ENCODE peak calls at places on chromosomes 2 and 18, in four cellular contexts. P is bronchial epithelial cell, U is foreskin fibroblast, A is HFFc6. D is an unnamed sample.

GRCh38 chr2:44753552-44754285 is 187.8 kb upstream of the SIX3 start:
- DNase-seq in A (no peak), U (no peak), P (no peak), D (no peak)

GRCh38 chr2:24886640-24887324 is 33.3 kb downstream of the ADCY3 start:
- DNase-seq in U (no peak), A (peak; percentile 70), P (no peak), D (no peak)

GRCh38 chr2:146229513-146230155 is 1615.2 kb upstream of the ACVR2A start:
- DNase-seq in P (no peak), U (no peak), A (no peak), D (no peak)

GRCh38 chr2:47249427-47249826 is 94.3 kb upstream of the STPG4 start:
- DNase-seq in P (no peak), A (peak; percentile 31), U (no peak), D (no peak)

GRCh38 chr2:190119257-190119656 is 56.7 kb upstream of the MSTN start:
- DNase-seq in U (no peak), P (no peak), A (no peak), D (no peak)

GRCh38 chr2:205571300-205571858 is 110.9 kb upstream of the NRP2 start:
- DNase-seq in A (no peak), P (no peak), U (no peak), D (no peak)

GRCh38 chr2:29260151-29260772 is 145.0 kb downstream of the CLIP4 start:
- DNase-seq in U (peak; percentile 35), A (peak; percentile 19), P (peak; percentile 52), D (no peak)

GRCh38 chr2:218015831-218016521 is 13.2 kb upstream of the TNS1 start:
- DNase-seq in A (no peak), U (no peak), P (no peak), D (no peak)

GRCh38 chr18:13587477-13587876 is 138.9 kb downstream of the FAM210A start:
- DNase-seq in U (no peak), A (no peak), P (no peak), D (no peak)

GRCh38 chr2:212124597-212124996 is 414.0 kb downstream of the ERBB4 start:
- DNase-seq in A (no peak), P (no peak), U (no peak), D (no peak)

GRCh38 chr2:125853626-125854025 is 802.3 kb upstream of the GYPC start:
- DNase-seq in A (no peak), P (no peak), U (no peak), D (no peak)

GRCh38 chr18:75105551-75106254 is 103.2 kb downstream of the PTGR3 start:
- DNase-seq in U (no peak), P (no peak), A (no peak), D (no peak)

GRCh38 chr18:22170421-22171262 is 1.3 kb downstream of the GATA6 start:
- DNase-seq in P (no peak), A (peak; percentile 22), U (peak; percentile 41), D (no peak)

DNA sequence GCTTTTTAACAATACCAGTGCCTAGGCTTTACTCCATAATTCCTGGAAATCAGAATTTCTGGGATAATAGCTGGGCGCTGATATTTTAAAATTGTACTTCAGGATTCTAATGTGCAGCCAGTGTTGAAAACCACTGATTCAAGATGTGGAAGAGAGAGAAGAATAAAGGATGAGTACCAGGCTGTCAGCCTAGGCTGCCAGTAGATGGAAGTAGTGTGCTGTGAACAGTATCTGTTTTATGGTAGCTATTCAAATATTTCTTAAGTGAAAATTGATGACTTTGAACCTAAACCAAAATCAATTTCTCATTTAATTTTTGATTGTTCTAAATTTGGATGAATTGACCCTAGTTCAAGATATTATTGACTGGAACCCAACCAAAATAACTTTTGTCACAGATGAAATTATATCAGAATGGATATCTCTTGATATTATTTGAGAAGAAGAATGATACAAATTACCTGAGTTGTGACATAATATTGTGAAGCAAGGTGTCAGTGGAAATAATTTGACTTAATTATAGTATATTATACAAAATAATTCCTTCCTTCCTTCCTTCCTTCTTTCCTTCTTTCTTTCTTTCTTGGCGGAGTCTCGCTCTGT is 88.0 kb downstream of the COMMD1 start:
- DNase-seq in P (peak; percentile 54), A (peak; percentile 52), U (peak; percentile 39), D (no peak)
- TF ChIP-seq CTCF in P (peak; percentile 64), A (peak; percentile 83), U (peak; percentile 73), D (peak; percentile 94)

DNA sequence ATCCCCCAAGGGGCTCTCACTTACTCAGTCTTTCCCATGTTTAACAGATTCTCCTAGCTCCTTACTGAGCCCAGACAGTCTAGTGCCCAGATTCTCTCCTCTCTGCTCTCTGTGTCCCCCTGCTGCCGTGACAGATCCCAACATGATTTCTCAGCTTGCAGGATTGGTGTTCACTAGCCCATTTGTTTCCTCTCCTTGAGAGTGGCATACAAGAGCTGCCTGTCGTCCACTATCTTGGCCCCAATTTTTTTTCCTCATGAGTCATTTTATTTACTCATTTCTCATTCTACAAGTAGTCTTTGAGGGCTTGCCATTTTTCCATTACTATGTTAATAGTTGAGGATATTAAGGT is 199.9 kb upstream of the FN1 start:
- DNase-seq in A (peak; percentile 72), P (peak; percentile 92), U (peak; percentile 60), D (no peak)
- TF ChIP-seq CTCF in A (peak; percentile 60), P (peak; percentile 27), U (peak; percentile 23), D (peak; percentile 55)

GRCh38 chr2:100013892-100014677 is 128.3 kb downstream of the AFF3 start:
- DNase-seq in U (peak; percentile 82), P (peak; percentile 69), A (peak; percentile 87), D (no peak)
- TF ChIP-seq CTCF in U (peak; percentile 15), P (no peak), A (peak; percentile 46), D (peak; percentile 57)

DNA sequence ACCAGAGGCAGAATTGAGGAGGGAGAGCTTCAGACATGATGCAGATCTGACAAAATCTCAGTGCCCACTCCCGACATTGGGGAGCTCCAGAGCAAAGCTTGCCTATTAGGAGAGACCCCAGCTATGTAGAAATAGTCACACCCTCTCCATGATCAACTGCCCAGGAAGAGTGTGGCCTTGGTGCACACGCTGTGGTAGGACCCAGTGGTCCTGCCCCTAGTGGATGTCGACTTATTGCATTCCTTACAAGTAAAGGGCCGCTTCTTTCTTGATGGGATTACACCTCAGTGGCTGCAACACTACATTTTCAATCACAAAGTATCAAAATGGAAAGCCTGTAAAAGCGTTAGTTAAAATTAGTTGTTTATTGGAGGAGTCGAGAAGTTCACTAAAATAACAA is 64.2 kb downstream of the VRK2 start:
- DNase-seq in A (no peak), U (no peak), P (no peak), D (no peak)
- TF ChIP-seq CTCF in A (peak; percentile 38), U (no peak), P (no peak), D (no peak)

GRCh38 chr2:179899666-179900065 is 38.3 kb upstream of the ZNF385B start:
- DNase-seq in P (no peak), A (no peak), U (no peak), D (no peak)

GRCh38 chr2:179900655-179901054 is 39.2 kb upstream of the ZNF385B start:
- DNase-seq in P (no peak), U (no peak), A (no peak), D (no peak)

GRCh38 chr2:179893616-179894015 is 32.2 kb upstream of the ZNF385B start:
- DNase-seq in P (no peak), U (no peak), A (no peak), D (no peak)

DNA sequence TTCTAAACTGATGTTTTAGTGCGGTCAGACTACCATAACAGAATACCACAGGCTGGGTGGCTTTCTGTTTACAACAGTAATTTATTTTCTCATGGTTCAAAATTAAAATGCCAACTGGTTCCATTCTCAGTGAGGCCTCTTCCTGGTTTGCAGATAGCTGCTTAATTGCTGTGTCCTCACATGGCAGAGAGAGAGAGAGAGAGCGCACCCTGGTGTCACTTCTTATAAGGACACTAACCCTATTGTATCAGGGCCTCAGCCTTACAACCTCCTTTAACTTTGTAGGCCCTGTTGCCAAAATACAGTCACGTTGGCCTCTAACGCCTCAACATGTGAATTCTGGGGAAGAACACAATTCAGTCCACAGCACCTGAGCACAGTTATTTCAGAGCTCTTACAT is 37.5 kb upstream of the ZNF385B start:
- DNase-seq in P (peak; percentile 34), A (peak; percentile 24), U (peak; percentile 6), D (no peak)
- TF ChIP-seq CTCF in P (peak; percentile 42), A (peak; percentile 66), U (peak; percentile 36), D (peak; percentile 41)

GRCh38 chr2:132420776-132421175 is 4.2 kb downstream of the GPR39 start:
- DNase-seq in U (no peak), P (no peak), A (peak; percentile 8), D (no peak)

GRCh38 chr2:132417430-132418035 is 928 bp downstream of the GPR39 start:
- DNase-seq in P (no peak), U (no peak), A (no peak), D (no peak)

GRCh38 chr2:132416996-132417395 is 391 bp downstream of the GPR39 start:
- DNase-seq in U (no peak), A (no peak), P (no peak), D (no peak)

GRCh38 chr2:132424526-132425121 is 8.0 kb downstream of the GPR39 start:
- DNase-seq in U (peak; percentile 63), P (peak; percentile 52), A (peak; percentile 41), D (no peak)

GRCh38 chr2:132421198-132421780 is 4.7 kb downstream of the GPR39 start:
- DNase-seq in P (peak; percentile 55), A (no peak), U (no peak), D (no peak)
- TF ChIP-seq CTCF in P (no peak), A (peak; percentile 64), U (peak; percentile 21), D (peak; percentile 57)

DNA sequence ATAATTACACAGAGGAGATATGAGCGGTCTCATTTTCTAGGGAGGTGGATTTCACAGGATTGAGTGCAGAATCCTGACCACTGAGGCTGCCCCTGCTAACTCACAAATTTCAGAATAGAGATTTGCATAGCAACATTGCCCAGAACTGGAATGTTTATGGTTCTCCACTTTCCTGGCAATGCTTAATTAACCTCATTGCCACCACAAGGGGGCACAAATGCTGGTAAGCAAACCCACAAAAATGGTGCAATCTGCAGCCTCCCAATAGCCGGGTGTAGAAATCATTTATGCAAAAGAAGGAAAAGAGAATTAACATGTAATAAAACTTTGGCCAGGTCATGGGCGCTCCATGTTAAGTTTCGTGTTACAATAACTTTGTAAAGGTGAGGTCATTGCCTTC is 112.4 kb downstream of the CYRIA start:
- DNase-seq in A (no peak), U (no peak), P (peak; percentile 52), D (no peak)
- TF ChIP-seq CTCF in A (peak; percentile 57), U (no peak), P (peak; percentile 64), D (peak; percentile 77)

DNA sequence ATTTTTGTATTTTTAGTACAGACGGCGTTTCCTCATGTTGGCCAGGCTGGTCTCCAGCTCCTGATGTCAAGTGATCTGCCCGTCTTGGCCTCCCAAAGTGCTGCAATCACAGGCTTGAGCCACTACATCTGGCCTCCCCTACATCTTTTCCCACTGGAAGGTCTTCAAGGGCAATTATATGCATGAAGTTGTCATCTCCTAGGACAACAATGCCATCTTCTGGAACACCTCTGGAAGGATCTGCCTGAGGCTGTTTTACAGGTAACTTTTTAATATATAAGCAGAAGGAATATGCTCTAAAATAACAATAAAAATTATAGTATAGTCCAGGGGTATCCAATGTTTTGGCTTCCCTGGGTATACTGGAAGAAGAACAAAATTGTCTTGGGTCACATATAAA is 321.4 kb downstream of the AFF3 start:
- DNase-seq in A (no peak), U (no peak), P (no peak), D (no peak)
- TF ChIP-seq CTCF in A (no peak), U (no peak), P (no peak), D (peak; percentile 38)